ENCODE peak calls at places on chromosomes 7 and 10, in five cellular contexts. One of them, this sample, is unnamed.
A peak's percentile ranks its signal among the peaks of the same experiment; 100 is the strongest.

GRCh38 chr7:73768661-73769480 is 1.2 kb downstream of the CLDN3 start:
- DNase-seq in cardiac muscle cell: no peak
- DNase-seq in small intestine: peak; percentile 26
- DNase-seq in GM03348: no peak
- DNase-seq in germinal center: no peak
- DNase-seq in this sample: no peak

GRCh38 chr7:113062499-113062898 is 24.1 kb downstream of the GPR85 start:
- DNase-seq in cardiac muscle cell: no peak
- DNase-seq in small intestine: no peak
- DNase-seq in GM03348: no peak
- DNase-seq in germinal center: no peak
- DNase-seq in this sample: no peak

GRCh38 chr10:102744374-102745051 is 765 bp downstream of the WBP1L start:
- DNase-seq in cardiac muscle cell: no peak
- DNase-seq in small intestine: peak; percentile 20
- DNase-seq in GM03348: peak; percentile 24
- DNase-seq in germinal center: peak; percentile 23
- DNase-seq in this sample: no peak

GRCh38 chr10:33465747-33466146 is 131.3 kb upstream of the NRP1 start:
- DNase-seq in cardiac muscle cell: no peak
- DNase-seq in small intestine: no peak
- DNase-seq in GM03348: peak; percentile 34
- DNase-seq in germinal center: no peak
- DNase-seq in this sample: no peak

GRCh38 chr10:27192284-27192683 is 37.1 kb downstream of the MASTL start:
- DNase-seq in cardiac muscle cell: no peak
- DNase-seq in small intestine: peak; percentile 2
- DNase-seq in GM03348: peak; percentile 87
- DNase-seq in germinal center: no peak
- DNase-seq in this sample: no peak

GRCh38 chr10:78576276-78576675 is 492.5 kb upstream of the ZMIZ1 start:
- DNase-seq in cardiac muscle cell: peak; percentile 33
- DNase-seq in small intestine: no peak
- DNase-seq in GM03348: no peak
- DNase-seq in germinal center: no peak
- DNase-seq in this sample: no peak

GRCh38 chr10:94292448-94293118 is 70.2 kb downstream of the NOC3L start:
- DNase-seq in cardiac muscle cell: no peak
- DNase-seq in small intestine: peak; percentile 6
- DNase-seq in GM03348: peak; percentile 67
- DNase-seq in germinal center: no peak
- DNase-seq in this sample: peak; percentile 39

GRCh38 chr7:37395618-37396259 is 52.9 kb downstream of the ELMO1 start:
- DNase-seq in cardiac muscle cell: no peak
- DNase-seq in small intestine: no peak
- DNase-seq in GM03348: no peak
- DNase-seq in germinal center: no peak
- DNase-seq in this sample: no peak

GRCh38 chr7:37081436-37081835 is 357.1 kb upstream of the AOAH start:
- DNase-seq in cardiac muscle cell: peak; percentile 13
- DNase-seq in small intestine: peak; percentile 16
- DNase-seq in GM03348: no peak
- DNase-seq in germinal center: no peak
- DNase-seq in this sample: no peak

GRCh38 chr10:19847321-19847720 is 31.1 kb downstream of the PLXDC2 start:
- DNase-seq in cardiac muscle cell: no peak
- DNase-seq in small intestine: no peak
- DNase-seq in GM03348: no peak
- DNase-seq in germinal center: no peak
- DNase-seq in this sample: no peak

GRCh38 chr10:102065561-102066420 is 642 bp downstream of the HPS6 start:
- DNase-seq in cardiac muscle cell: peak; percentile 66
- DNase-seq in small intestine: peak; percentile 37
- DNase-seq in GM03348: peak; percentile 67
- DNase-seq in germinal center: peak; percentile 61
- DNase-seq in this sample: no peak

GRCh38 chr7:150428671-150429451 is 21.6 kb upstream of the GIMAP8 start:
- DNase-seq in cardiac muscle cell: no peak
- DNase-seq in small intestine: peak; percentile 20
- DNase-seq in GM03348: peak; percentile 83
- DNase-seq in germinal center: no peak
- DNase-seq in this sample: no peak

GRCh38 chr10:110212119-110213006 is 5.0 kb downstream of the MXI1 start:
- DNase-seq in cardiac muscle cell: no peak
- DNase-seq in small intestine: peak; percentile 64
- DNase-seq in GM03348: no peak
- DNase-seq in germinal center: peak; percentile 31
- DNase-seq in this sample: no peak

GRCh38 chr7:133530682-133531081 is 277.8 kb downstream of the EXOC4 start:
- DNase-seq in cardiac muscle cell: no peak
- DNase-seq in small intestine: no peak
- DNase-seq in GM03348: peak; percentile 18
- DNase-seq in germinal center: no peak
- DNase-seq in this sample: no peak

GRCh38 chr10:17599089-17599488 is 18.1 kb downstream of the HACD1 start:
- DNase-seq in cardiac muscle cell: peak; percentile 18
- DNase-seq in small intestine: peak; percentile 8
- DNase-seq in GM03348: no peak
- DNase-seq in germinal center: no peak
- DNase-seq in this sample: no peak

GRCh38 chr10:133379152-133379800 is at the start of gene PAOX:
- DNase-seq in cardiac muscle cell: peak; percentile 87
- DNase-seq in small intestine: peak; percentile 56
- DNase-seq in GM03348: peak; percentile 94
- DNase-seq in germinal center: peak; percentile 70
- DNase-seq in this sample: no peak

GRCh38 chr7:26534649-26535482 is 243.2 kb downstream of the SNX10 start:
- DNase-seq in cardiac muscle cell: peak; percentile 47
- DNase-seq in small intestine: no peak
- DNase-seq in GM03348: no peak
- DNase-seq in germinal center: no peak
- DNase-seq in this sample: no peak

GRCh38 chr7:73433924-73434700 is 534 bp downstream of the FZD9 start:
- DNase-seq in cardiac muscle cell: no peak
- DNase-seq in small intestine: no peak
- DNase-seq in GM03348: no peak
- DNase-seq in germinal center: no peak
- DNase-seq in this sample: no peak

GRCh38 chr7:90603346-90603745 is 7.2 kb downstream of the CDK14 start:
- DNase-seq in cardiac muscle cell: no peak
- DNase-seq in small intestine: no peak
- DNase-seq in GM03348: no peak
- DNase-seq in germinal center: no peak
- DNase-seq in this sample: no peak